ENCODE peak calls at places on chromosome 12, in four cellular contexts. Q is GM23338; E is CD4-positive, CD25-positive, alpha-beta regulatory T cell; T is kidney epithelial cell. P is an unnamed sample. For H3K27me3, the result is how much of the 10 kb centered on the place peaks cover.

GRCh38 chr12:77166711-77167110 is 101.3 kb upstream of the E2F7 start:
- DNase-seq in Q (no peak), E (no peak), T (no peak), P (no peak)

GRCh38 chr12:127339065-127339464 is 927.9 kb upstream of the TMEM132C start:
- DNase-seq in E (no peak), Q (no peak), T (no peak), P (no peak)

GRCh38 chr12:123058980-123059379 is 78.5 kb downstream of the ARL6IP4 start:
- DNase-seq in Q (no peak), E (no peak), T (no peak), P (no peak)

GRCh38 chr12:120445911-120446909 is at the start of the genes GATC and TRIAP1:
- DNase-seq in E (peak), Q (peak), T (no peak), P (peak)

GRCh38 chr12:56836317-56836716 is 73.2 kb downstream of the HSD17B6 start:
- DNase-seq in E (no peak), Q (no peak), T (no peak), P (no peak)

GRCh38 chr12:124545508-124546418 is 21.6 kb downstream of the NCOR2 start:
- DNase-seq in E (no peak), T (no peak), Q (no peak), P (no peak)

GRCh38 chr12:2052861-2053674 is at the start of gene CACNA1C:
- DNase-seq in E (no peak), Q (peak), T (no peak), P (no peak)

GRCh38 chr12:64525461-64526160 is 73.7 kb downstream of the TBK1 start:
- DNase-seq in T (no peak), E (no peak), Q (peak), P (no peak)

GRCh38 chr12:64624035-64624434 is 13.7 kb downstream of the RASSF3 start:
- DNase-seq in T (no peak), Q (peak), E (no peak), P (no peak)

GRCh38 chr12:117527480-117527857 is 166.0 kb upstream of the NOS1 start:
- DNase-seq in T (no peak), Q (no peak), E (no peak), P (no peak)

GRCh38 chr12:117525766-117526165 is 164.3 kb upstream of the NOS1 start:
- DNase-seq in E (no peak), T (no peak), Q (no peak), P (no peak)

GRCh38 chr12:117524806-117525205 is 163.4 kb upstream of the NOS1 start:
- DNase-seq in T (no peak), E (no peak), Q (no peak), P (no peak)

GRCh38 chr12:117528538-117528937 is 167.1 kb upstream of the NOS1 start:
- DNase-seq in T (no peak), E (no peak), Q (no peak), P (no peak)

GRCh38 chr12:117526756-117527479 is 165.5 kb upstream of the NOS1 start:
- DNase-seq in T (peak), Q (no peak), E (no peak), P (no peak)
- H3K27me3 ChIP-seq in T (under half), Q (under half), E (under half), P (under half)

DNA sequence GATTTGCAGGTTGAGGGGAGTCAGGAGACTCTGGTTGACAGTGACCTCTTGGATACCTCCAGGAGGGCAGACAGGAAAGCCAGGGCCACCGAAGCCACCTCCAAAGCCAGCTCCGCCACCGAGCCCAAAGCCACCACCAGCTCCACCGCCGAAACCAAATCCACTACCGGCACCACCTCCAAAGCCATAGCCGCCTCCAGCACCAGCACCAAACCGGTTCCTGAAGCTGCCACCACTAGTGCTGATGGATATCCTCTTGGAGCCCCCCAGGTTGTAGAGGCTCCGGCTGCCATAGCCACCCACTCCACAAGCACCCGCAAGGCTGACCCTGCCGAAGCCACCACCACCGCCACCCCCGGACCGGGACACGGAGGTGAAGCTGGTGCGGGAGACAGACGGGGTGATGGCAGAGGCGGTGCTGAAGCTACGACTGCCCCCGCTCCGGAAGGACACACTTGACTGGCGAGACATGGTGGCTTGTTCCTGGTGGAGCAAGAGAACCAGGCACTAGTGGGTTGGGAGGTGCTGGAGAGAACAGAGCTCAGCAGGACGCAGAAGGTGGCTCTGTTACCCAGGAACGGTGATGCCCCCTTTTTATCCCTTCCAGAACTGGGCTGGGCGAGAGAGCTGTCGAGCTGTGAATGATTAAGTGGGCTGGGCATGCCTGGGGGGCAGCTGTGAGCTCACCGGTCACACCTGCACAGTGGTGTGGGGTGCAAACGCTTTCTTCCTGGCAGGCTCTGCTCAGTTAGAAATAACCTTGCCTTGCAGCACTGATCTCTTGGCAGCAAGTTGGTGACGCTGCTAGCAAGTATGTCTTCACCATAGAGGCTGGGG is at the start of gene KRT5:
- DNase-seq in E (no peak), T (no peak), Q (no peak), P (no peak)
- H3K27me3 ChIP-seq in E (under half), T (under half), Q (under half), P (under half)

GRCh38 chr12:16424531-16424930 is 77.1 kb downstream of the MGST1 start:
- DNase-seq in E (no peak), Q (no peak), T (no peak), P (no peak)
- H3K27me3 ChIP-seq in E (under half), Q (under half), T (under half), P (under half)

GRCh38 chr12:114683709-114684097 is 272 bp downstream of the TBX3 start:
- DNase-seq in E (no peak), T (no peak), Q (peak), P (no peak)

GRCh38 chr12:114684098-114684869 is at the start of gene TBX3:
- DNase-seq in T (peak), E (no peak), Q (peak), P (no peak)

GRCh38 chr12:114685320-114685781 is 1.4 kb upstream of the TBX3 start:
- DNase-seq in E (no peak), Q (peak), T (no peak), P (no peak)

GRCh38 chr12:114685869-114686268 is 1.9 kb upstream of the TBX3 start:
- DNase-seq in Q (peak), E (no peak), T (no peak), P (no peak)

GRCh38 chr12:114684870-114685273 is 897 bp upstream of the TBX3 start:
- DNase-seq in Q (no peak), E (no peak), T (no peak), P (no peak)
- H3K27me3 ChIP-seq in Q (half or more), E (under half), T (under half), P (half or more)

DNA sequence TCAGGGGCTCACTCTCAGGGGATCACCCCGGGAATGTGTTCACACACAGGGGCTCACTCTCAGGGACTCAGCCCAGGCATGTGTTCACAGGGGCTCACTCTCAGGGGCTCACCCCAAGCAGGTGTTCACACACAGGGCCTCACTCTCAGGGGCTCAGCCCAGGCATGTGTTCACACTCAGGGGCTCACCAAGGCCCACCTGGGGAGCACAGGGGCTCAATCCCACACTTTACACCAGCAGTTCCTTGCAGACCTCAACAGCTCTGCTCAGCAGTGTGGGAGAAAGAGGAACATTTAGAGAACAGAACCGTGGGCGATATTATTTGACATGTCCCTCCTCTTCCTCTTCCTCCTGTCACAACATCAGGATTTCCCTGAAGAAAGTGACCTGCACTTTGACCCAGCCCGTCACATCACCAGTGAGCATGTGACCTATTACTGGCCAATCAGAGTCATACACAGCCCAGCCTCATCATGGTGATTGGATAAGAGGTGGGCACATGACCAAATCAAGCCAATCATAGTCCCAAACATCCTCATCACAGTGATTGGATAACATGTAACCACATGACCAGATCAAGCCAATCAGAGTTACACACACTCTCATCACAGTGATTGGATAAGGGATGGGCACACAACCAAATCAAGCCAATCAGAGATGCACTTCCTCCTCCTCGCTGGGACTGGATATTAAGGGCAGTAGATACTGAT is 359.4 kb upstream of the SFSWAP start:
- DNase-seq in E (no peak), T (no peak), Q (no peak), P (no peak)
- H3K27me3 ChIP-seq in E (under half), T (under half), Q (under half), P (under half)

GRCh38 chr12:49023812-49024211 is 5.2 kb upstream of the PRKAG1 start:
- DNase-seq in Q (no peak), T (no peak), E (no peak), P (no peak)

GRCh38 chr12:49026101-49026500 is 7.5 kb upstream of the PRKAG1 start:
- DNase-seq in E (no peak), T (no peak), Q (no peak), P (no peak)

GRCh38 chr12:49026678-49027480 is 8.3 kb upstream of the PRKAG1 start:
- DNase-seq in Q (no peak), E (no peak), T (no peak), P (no peak)

GRCh38 chr12:49024543-49024942 is 6.0 kb upstream of the PRKAG1 start:
- DNase-seq in E (no peak), T (no peak), Q (no peak), P (no peak)

GRCh38 chr12:49025463-49025862 is 6.9 kb upstream of the PRKAG1 start:
- DNase-seq in E (no peak), T (no peak), Q (no peak), P (no peak)
- H3K27me3 ChIP-seq in E (under half), T (under half), Q (under half), P (under half)